ENCODE peak calls at places on chromosomes 13 and 19, in four cellular contexts. G, N, O and L are unnamed samples.

GRCh38 chr13:43846496-43846895 is 33.0 kb downstream of the CCDC122 start:
- DNase-seq in G (no peak), N (no peak), O (no peak), L (no peak)

GRCh38 chr13:41005709-41006108 is 13.4 kb downstream of the ELF1 start:
- DNase-seq in G (no peak), N (no peak), O (no peak), L (no peak)

GRCh38 chr19:40154121-40154680 is 37.0 kb upstream of the MAP3K10 start:
- DNase-seq in G (no peak), N (no peak), O (no peak), L (no peak)

GRCh38 chr13:45162194-45162593 is 38.7 kb downstream of the KCTD4 start:
- DNase-seq in G (no peak), N (no peak), O (no peak), L (no peak)

GRCh38 chr19:1237754-1238372 is at the start of gene CBARP:
- DNase-seq in G (peak), N (no peak), O (no peak), L (no peak)

GRCh38 chr13:35763805-35764170 is 287.3 kb upstream of the MAB21L1 start:
- DNase-seq in G (no peak), N (no peak), O (no peak), L (no peak)

GRCh38 chr13:22800726-22801401 is 379.9 kb upstream of the SGCG start:
- DNase-seq in G (no peak), N (no peak), O (no peak), L (peak)

GRCh38 chr19:39334444-39334976 is 1.3 kb downstream of the GMFG start:
- DNase-seq in G (no peak), N (no peak), O (no peak), L (no peak)

GRCh38 chr13:110216403-110217041 is 90.4 kb downstream of the COL4A1 start:
- DNase-seq in G (no peak), N (no peak), O (peak), L (no peak)

GRCh38 chr19:2100719-2101061 is 4.0 kb downstream of the IZUMO4 start:
- DNase-seq in G (no peak), N (no peak), O (no peak), L (no peak)

GRCh38 chr13:64591981-64592380 is 2638.2 kb downstream of the PCDH9 start:
- DNase-seq in G (no peak), N (no peak), O (peak), L (no peak)

GRCh38 chr19:33997690-33998089 is 174.6 kb upstream of the LSM14A start:
- DNase-seq in G (no peak), N (no peak), O (no peak), L (no peak)

DNA sequence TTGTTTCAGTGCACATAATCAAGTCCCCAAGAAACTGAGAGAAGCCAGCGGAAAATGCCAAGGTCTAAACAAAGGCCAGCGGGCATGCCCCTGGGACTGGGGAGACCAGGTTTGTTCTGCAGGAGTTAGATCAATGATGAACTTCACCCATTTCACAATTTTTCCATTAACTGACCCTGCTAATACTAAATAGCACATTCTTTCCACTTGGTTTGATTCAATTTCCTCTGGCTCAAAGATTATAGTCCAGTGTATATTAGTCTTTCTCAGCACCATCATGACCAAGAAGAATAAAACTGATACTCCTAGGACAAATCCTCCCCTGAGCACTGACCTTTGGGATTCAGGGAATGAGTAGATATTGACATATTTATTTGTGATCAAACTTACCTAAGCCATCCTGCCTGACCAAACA is 66.4 kb downstream of the MBNL2 start:
- DNase-seq in G (no peak), N (no peak), O (no peak), L (no peak)
- TF ChIP-seq CTCF in G (no peak), N (no peak), O (no peak), L (no peak)

GRCh38 chr19:45364696-45365095 is 5.7 kb downstream of the ERCC2 start:
- DNase-seq in G (no peak), N (no peak), O (no peak), L (no peak)

GRCh38 chr19:45368737-45369340 is 1.5 kb downstream of the ERCC2 start:
- DNase-seq in G (no peak), N (no peak), O (no peak), L (no peak)

GRCh38 chr19:45363861-45364459 is 6.4 kb downstream of the ERCC2 start:
- DNase-seq in G (no peak), N (no peak), O (no peak), L (no peak)

GRCh38 chr19:45370410-45371204 is at the start of gene ERCC2:
- DNase-seq in G (peak), N (peak), O (peak), L (peak)

GRCh38 chr19:45368127-45368526 is 2.2 kb downstream of the ERCC2 start:
- DNase-seq in G (no peak), N (no peak), O (no peak), L (no peak)
- TF ChIP-seq CTCF in G (no peak), N (no peak), O (no peak), L (no peak)

DNA sequence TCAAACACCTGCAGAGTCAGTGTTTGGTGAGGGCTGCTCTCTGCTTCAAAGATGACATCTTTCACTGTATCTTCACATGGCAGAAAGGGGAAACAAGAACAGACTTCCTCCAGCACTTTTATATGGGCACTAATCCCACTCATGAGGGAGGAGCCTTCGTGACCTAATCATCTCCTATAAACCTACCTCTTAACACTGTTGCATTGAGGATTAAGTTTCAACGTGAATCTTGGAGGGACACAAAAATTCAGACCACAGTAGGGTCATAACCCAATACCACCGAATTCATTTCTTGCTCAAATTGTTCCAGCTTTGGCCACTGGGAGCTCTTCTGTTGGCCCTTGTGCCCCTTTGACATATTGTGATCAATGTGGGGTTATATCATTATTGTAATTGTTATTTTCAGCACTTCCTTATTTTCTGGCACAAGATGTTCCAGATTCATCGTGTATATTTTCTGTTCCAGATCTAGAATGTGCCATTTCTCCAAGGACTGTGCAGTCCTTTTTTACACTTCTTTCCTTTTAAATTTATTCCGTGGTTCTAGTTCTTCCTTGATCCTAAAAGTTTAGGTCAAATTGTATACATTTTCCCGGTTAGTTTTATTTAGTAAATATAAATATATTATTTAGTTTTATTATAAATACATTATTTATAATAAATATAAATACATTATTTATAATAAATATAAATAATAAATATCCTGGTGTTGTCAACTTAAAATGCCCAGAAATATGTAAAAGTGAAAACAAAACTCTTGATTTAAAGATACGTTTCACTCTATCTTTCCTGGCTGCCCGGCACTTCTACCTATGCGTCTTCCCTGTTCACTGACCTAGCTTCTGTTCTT is 35.5 kb upstream of the IGFL4 start:
- DNase-seq in G (no peak), N (no peak), O (no peak), L (no peak)
- TF ChIP-seq CTCF in G (no peak), N (no peak), O (no peak), L (no peak)

DNA sequence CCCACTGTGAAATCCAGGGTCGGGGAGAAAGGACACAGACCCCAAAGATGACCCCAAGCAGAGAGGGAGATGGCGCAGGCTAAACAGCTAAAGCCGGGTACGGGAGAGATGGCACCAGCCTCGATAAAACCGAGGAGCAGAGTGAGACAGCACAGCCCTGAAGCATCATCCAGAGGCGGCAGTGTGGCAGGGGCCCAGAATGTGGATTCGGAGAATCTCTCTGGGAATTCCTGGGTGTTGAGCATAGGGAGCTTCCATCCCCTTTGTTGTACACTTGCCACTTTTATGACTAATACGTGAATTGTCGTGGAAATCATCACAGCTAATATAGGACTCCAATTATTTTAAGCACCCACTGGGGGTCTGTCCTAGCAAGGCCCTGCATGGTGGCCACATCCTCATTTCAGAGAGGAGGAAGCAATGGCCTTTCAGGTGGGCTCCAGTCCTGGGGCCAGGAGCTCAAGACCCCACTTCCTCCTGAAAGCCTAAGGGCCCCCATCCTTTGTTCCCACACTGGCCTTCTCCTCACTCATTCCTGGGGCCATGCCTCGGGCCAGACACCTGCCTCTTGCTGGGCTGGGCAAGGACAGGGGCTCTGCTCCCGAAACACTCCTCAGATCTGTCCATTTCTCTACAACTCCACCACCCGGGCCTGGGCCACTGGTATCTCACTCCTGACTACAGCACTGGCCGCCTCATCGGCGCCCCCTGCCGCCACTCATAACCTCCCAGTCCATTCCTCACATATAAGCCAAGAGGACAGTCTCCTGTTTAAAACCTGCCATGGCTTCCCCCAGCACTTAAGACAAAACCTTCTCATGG is 29.3 kb upstream of the ATP1A3 start:
- DNase-seq in G (peak), N (no peak), O (no peak), L (peak)
- TF ChIP-seq CTCF in G (peak), N (peak), O (peak), L (peak)

DNA sequence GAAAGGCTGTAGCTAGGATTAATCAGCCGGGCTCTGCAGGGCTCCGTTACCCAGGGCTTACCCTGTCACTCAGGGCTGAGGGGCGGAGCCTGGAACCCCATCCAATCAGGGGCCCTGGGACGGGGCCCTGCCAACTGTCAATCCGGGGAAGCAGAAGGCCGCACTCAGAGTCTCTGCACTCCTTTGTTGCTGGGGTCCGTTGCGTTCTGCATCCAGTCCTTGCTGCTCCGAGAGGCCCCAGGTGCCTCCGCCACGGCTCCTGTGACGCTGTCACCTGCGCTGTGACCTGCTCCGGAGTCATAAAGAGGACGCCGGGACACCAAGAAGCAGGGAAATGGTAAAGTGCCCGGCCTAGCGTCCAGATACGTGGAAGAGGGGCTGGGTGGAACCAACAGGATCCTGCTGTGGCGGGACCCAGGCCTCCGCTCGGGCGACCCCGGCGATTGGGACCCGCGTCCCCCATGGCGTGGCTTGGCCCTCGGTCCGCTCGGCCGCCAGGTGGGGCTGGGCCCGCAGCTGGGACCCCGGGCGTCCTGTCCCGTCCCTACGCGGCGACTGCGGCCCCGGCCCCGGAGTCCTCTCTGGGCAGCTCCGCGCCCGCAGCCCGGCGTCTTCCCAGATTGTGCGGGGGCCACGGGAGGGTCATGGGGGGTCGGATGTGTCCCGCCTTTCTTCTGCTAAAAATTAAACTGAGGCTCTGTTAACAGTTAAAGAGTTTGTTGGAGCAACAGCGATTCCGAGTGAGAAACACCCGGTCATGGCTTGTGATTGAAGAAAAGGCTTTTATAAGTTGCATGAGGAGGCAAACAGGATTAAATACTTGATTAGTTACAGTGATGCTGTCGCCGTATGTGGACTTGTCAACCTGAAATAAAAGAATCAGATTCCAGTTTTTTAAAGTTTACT is at the start of gene ZNF491:
- DNase-seq in G (no peak), N (peak), O (peak), L (peak)
- TF ChIP-seq CTCF in G (no peak), N (peak), O (no peak), L (peak)

DNA sequence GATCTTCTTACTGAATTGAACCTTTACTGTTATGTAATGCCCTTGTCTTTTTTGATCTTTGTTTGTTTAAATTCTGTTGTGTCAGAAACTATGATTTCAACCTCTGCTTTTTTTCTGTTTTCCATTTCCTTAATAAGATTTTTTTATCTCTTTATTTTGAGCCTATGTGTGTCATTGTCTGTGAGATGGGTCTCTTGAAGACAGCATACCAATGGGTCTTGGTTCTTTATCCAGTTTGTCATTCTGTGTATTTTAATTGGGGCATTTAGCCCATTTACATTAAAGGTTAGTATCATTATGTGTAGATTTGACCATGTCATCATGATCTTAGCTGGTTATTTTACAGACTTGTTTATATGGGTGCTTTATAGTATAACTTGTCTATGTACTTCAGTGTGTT is 1803.3 kb downstream of the SLITRK5 start:
- DNase-seq in G (no peak), N (no peak), O (no peak), L (no peak)
- TF ChIP-seq CTCF in G (no peak), N (no peak), O (no peak), L (no peak)

GRCh38 chr13:74889321-74889720 is 592.6 kb downstream of the TBC1D4 start:
- DNase-seq in G (no peak), N (no peak), O (no peak), L (no peak)

GRCh38 chr13:74886496-74886895 is 595.5 kb downstream of the TBC1D4 start:
- DNase-seq in G (no peak), N (no peak), O (no peak), L (no peak)

GRCh38 chr13:74883834-74884233 is 598.1 kb downstream of the TBC1D4 start:
- DNase-seq in G (no peak), N (no peak), O (no peak), L (no peak)
- TF ChIP-seq CTCF in G (no peak), N (no peak), O (no peak), L (no peak)